ENCODE peak calls at places on chromosome 6, in seven cellular contexts. V is DND-41, E is NCI-H774, M is iPS-NIHi11, Q is GM23248, Z is AG08396, P is NCI-H1092. L is an unnamed sample.

GRCh38 chr6:30219244-30219643 is 6.0 kb upstream of the TRIM26 start:
- DNase-seq in Q (peak), P (peak), E (peak), Z (peak), V (peak), M (peak), L (peak)

GRCh38 chr6:33634203-33634727 is 13.1 kb downstream of the ITPR3 start:
- DNase-seq in M (peak), V (no peak), Z (peak), E (peak), Q (peak), P (no peak), L (no peak)

GRCh38 chr6:3205913-3206312 is 21.5 kb downstream of the TUBB2B start:
- DNase-seq in V (no peak), M (no peak), Q (peak), Z (no peak), P (no peak), E (no peak), L (peak)

GRCh38 chr6:55963301-55963700 is 87.9 kb upstream of the BMP5 start:
- DNase-seq in M (peak), Q (peak), P (no peak), V (no peak), Z (no peak), E (no peak), L (no peak)

GRCh38 chr6:133376743-133377142 is 135.6 kb downstream of the EYA4 start:
- DNase-seq in V (no peak), Q (no peak), M (no peak), Z (no peak), P (no peak), E (no peak), L (no peak)

GRCh38 chr6:40881501-40881900 is 157.5 kb downstream of the UNC5CL start:
- DNase-seq in V (no peak), P (no peak), E (no peak), Q (no peak), M (no peak), Z (no peak), L (no peak)

GRCh38 chr6:117542493-117542892 is 59.8 kb downstream of the GOPC start:
- DNase-seq in V (no peak), E (no peak), M (no peak), Q (no peak), P (no peak), Z (no peak), L (no peak)

GRCh38 chr6:111558690-111559192 is 46.9 kb downstream of the TRAF3IP2 start:
- DNase-seq in Z (no peak), P (no peak), Q (no peak), M (no peak), V (no peak), E (no peak), L (no peak)

GRCh38 chr6:116139917-116140316 is 14.0 kb upstream of the COL10A1 start:
- DNase-seq in Q (no peak), M (peak), V (no peak), Z (no peak), E (no peak), P (no peak), L (no peak)

GRCh38 chr6:31070711-31071197 is 41.6 kb downstream of the C6orf15 start:
- DNase-seq in E (no peak), Q (peak), Z (peak), M (peak), V (peak), P (peak), L (peak)

GRCh38 chr6:100346203-100346602 is 118.5 kb downstream of the SIM1 start:
- DNase-seq in M (no peak), V (no peak), Z (no peak), P (no peak), Q (peak), E (no peak), L (no peak)

GRCh38 chr6:153167026-153167891 is 36.2 kb upstream of the RGS17 start:
- DNase-seq in Z (peak), V (no peak), M (no peak), E (no peak), P (no peak), Q (peak), L (peak)

GRCh38 chr6:37299990-37300389 is 42.0 kb upstream of the TMEM217 start:
- DNase-seq in V (no peak), Q (no peak), M (no peak), Z (no peak), P (no peak), E (no peak), L (no peak)

GRCh38 chr6:7389451-7390217 is at the start of the genes CAGE1 and RIOK1:
- DNase-seq in V (peak), E (peak), M (peak), P (peak), Z (peak), Q (peak), L (peak)

GRCh38 chr6:6856538-6857523 is 250.9 kb upstream of the RREB1 start:
- DNase-seq in M (peak), E (no peak), P (no peak), Z (peak), Q (peak), V (peak), L (peak)

GRCh38 chr6:149965191-149966020 is 1.7 kb downstream of the ULBP1 start:
- DNase-seq in Q (no peak), P (peak), M (peak), E (no peak), Z (no peak), V (no peak), L (peak)

GRCh38 chr6:42101186-42101657 is 41.2 kb downstream of the C6orf132 start:
- DNase-seq in V (no peak), Z (peak), Q (peak), E (peak), M (no peak), P (no peak), L (no peak)

GRCh38 chr6:155770856-155771255 is 315.2 kb upstream of the NOX3 start:
- DNase-seq in P (no peak), E (no peak), Z (no peak), M (no peak), Q (no peak), V (no peak), L (no peak)

GRCh38 chr6:111210074-111210729 is 122.9 kb downstream of the SLC16A10 start:
- DNase-seq in Q (peak), E (peak), P (peak), M (peak), V (peak), Z (peak), L (peak)

GRCh38 chr6:22253955-22254655 is 42.7 kb downstream of the PRL start:
- DNase-seq in Z (no peak), V (no peak), M (no peak), E (no peak), P (no peak), Q (no peak), L (no peak)

GRCh38 chr6:89082439-89082838 is 1.9 kb downstream of the PNRC1 start:
- DNase-seq in P (no peak), V (no peak), Z (no peak), Q (peak), E (no peak), M (no peak), L (no peak)

GRCh38 chr6:107594736-107595135 is 104.8 kb downstream of the SOBP start:
- DNase-seq in P (no peak), M (no peak), V (no peak), Q (peak), E (no peak), Z (peak), L (no peak)

GRCh38 chr6:78308025-78308424 is 559.3 kb upstream of the IRAK1BP1 start:
- DNase-seq in Z (no peak), Q (no peak), M (no peak), E (no peak), P (no peak), V (no peak), L (no peak)

GRCh38 chr6:56594699-56595098 is 48.0 kb downstream of the DST start:
- DNase-seq in Z (no peak), M (no peak), Q (no peak), P (no peak), E (peak), V (no peak), L (no peak)

GRCh38 chr6:71473908-71474307 is 185.3 kb downstream of the OGFRL1 start:
- DNase-seq in Z (peak), E (no peak), P (no peak), M (no peak), V (no peak), Q (peak), L (peak)

GRCh38 chr6:66226099-66226498 is 519.1 kb upstream of the EYS start:
- DNase-seq in E (peak), Q (peak), M (no peak), Z (peak), V (no peak), P (peak), L (no peak)

GRCh38 chr6:51265426-51265825 is 446.8 kb downstream of the TFAP2B start:
- DNase-seq in V (no peak), P (no peak), E (no peak), M (no peak), Q (no peak), Z (no peak), L (no peak)